ENCODE peak calls at places on chromosomes 7 and 10, in seven cellular contexts. H, S, A, R, K, J and Z are unnamed samples.

GRCh38 chr10:102596506-102596971 is 47.7 kb upstream of the TRIM8 start:
- DNase-seq in R (peak), S (peak), J (peak), K (no peak), A (peak), H (no peak), Z (peak)

GRCh38 chr10:52573347-52573746 is 199.2 kb downstream of the MBL2 start:
- DNase-seq in J (no peak), R (peak), K (no peak), A (no peak), S (no peak), H (no peak), Z (no peak)

GRCh38 chr7:104967088-104967487 is 46.9 kb upstream of the KMT2E start:
- DNase-seq in S (peak), J (no peak), R (no peak), K (no peak), A (no peak), H (no peak), Z (no peak)

GRCh38 chr10:21927601-21928000 is 75.9 kb downstream of the DNAJC1 start:
- DNase-seq in K (no peak), A (no peak), H (no peak), R (no peak), J (peak), S (peak), Z (peak)

GRCh38 chr7:3670898-3671297 is 369.8 kb downstream of the SDK1 start:
- DNase-seq in A (peak), S (no peak), R (no peak), H (no peak), K (no peak), J (no peak), Z (no peak)

GRCh38 chr10:76582536-76582935 is 1055.1 kb downstream of the KCNMA1 start:
- DNase-seq in J (peak), K (no peak), A (no peak), R (no peak), S (peak), H (no peak), Z (peak)

GRCh38 chr10:110003524-110003885 is 4.3 kb upstream of the ADD3 start:
- DNase-seq in S (no peak), K (no peak), H (no peak), A (no peak), R (no peak), J (no peak), Z (no peak)

GRCh38 chr10:78899996-78900714 is 168.6 kb upstream of the ZMIZ1 start:
- DNase-seq in H (no peak), K (peak), A (no peak), J (no peak), S (no peak), R (no peak), Z (no peak)

GRCh38 chr7:115561341-115562110 is 469.0 kb downstream of the TFEC start:
- DNase-seq in S (peak), H (no peak), K (no peak), R (no peak), A (no peak), J (peak), Z (peak)